ENCODE peak calls at places on chromosomes 12 and 14, in six cellular contexts. M, Y, R, T, V and Q are unnamed samples.

GRCh38 chr12:78316656-78317055 is 486.0 kb downstream of the NAV3 start:
- DNase-seq in M (no peak), Y (no peak), R (no peak), T (no peak), V (no peak), Q (no peak)

GRCh38 chr12:107832441-107832840 is 57.9 kb downstream of the ASCL4 start:
- DNase-seq in M (no peak), Y (no peak), R (no peak), T (no peak), V (no peak), Q (no peak)

GRCh38 chr12:19856389-19856788 is 417.1 kb downstream of the AEBP2 start:
- DNase-seq in M (peak), Y (peak), R (peak), T (no peak), V (peak), Q (no peak)

GRCh38 chr12:52179396-52179973 is 12.3 kb downstream of the KRT80 start:
- DNase-seq in M (no peak), Y (no peak), R (no peak), T (no peak), V (no peak), Q (no peak)

GRCh38 chr12:42426733-42427132 is 100.8 kb downstream of the PPHLN1 start:
- DNase-seq in M (peak), Y (peak), R (peak), T (peak), V (peak), Q (peak)

GRCh38 chr12:124130717-124131670 is 158.0 kb downstream of the ZNF664 start:
- DNase-seq in M (no peak), Y (no peak), R (no peak), T (no peak), V (no peak), Q (no peak)

GRCh38 chr12:132401982-132402381 is 72.6 kb upstream of the GALNT9 start:
- DNase-seq in M (no peak), Y (no peak), R (no peak), T (no peak), V (no peak), Q (no peak)

GRCh38 chr14:96267336-96267735 is 11.3 kb downstream of the BDKRB1 start:
- DNase-seq in M (peak), Y (peak), R (peak), T (no peak), V (peak), Q (no peak)

GRCh38 chr12:15154108-15154507 is 67.1 kb downstream of the RERG start:
- DNase-seq in M (no peak), Y (no peak), R (no peak), T (no peak), V (no peak), Q (no peak)

GRCh38 chr12:122226366-122227222 is 742 bp upstream of the DIABLO start:
- DNase-seq in M (no peak), Y (no peak), R (no peak), T (no peak), V (no peak), Q (no peak)

GRCh38 chr12:54217774-54218221 is 29.0 kb upstream of the SMUG1 start:
- DNase-seq in M (no peak), Y (peak), R (no peak), T (no peak), V (no peak), Q (no peak)

GRCh38 chr12:68345763-68346162 is 13.6 kb upstream of the MDM1 start:
- DNase-seq in M (no peak), Y (no peak), R (no peak), T (no peak), V (no peak), Q (no peak)

GRCh38 chr12:109744991-109745942 is 31.6 kb downstream of the FAM222A start:
- DNase-seq in M (no peak), Y (no peak), R (no peak), T (no peak), V (peak), Q (no peak)

GRCh38 chr12:55830601-55831406 is 1.4 kb upstream of the DNAJC14 start:
- DNase-seq in M (peak), Y (peak), R (peak), T (no peak), V (peak), Q (no peak)

GRCh38 chr12:46266382-46266791 is 2.5 kb downstream of the SLC38A1 start:
- DNase-seq in M (peak), Y (peak), R (peak), T (no peak), V (peak), Q (peak)

GRCh38 chr14:36300337-36300736 is 20.1 kb downstream of the MBIP start:
- DNase-seq in M (peak), Y (peak), R (peak), T (no peak), V (peak), Q (peak)

GRCh38 chr14:71119075-71119474 is 211.8 kb downstream of the PCNX1 start:
- DNase-seq in M (peak), Y (peak), R (peak), T (no peak), V (peak), Q (peak)

GRCh38 chr12:59999291-59999690 is 403.5 kb downstream of the SLC16A7 start:
- DNase-seq in M (no peak), Y (no peak), R (no peak), T (no peak), V (no peak), Q (no peak)

GRCh38 chr12:65123435-65124063 is 2.4 kb upstream of the WIF1 start:
- DNase-seq in M (peak), Y (peak), R (no peak), T (no peak), V (peak), Q (peak)

GRCh38 chr14:63910593-63911363 is 58.0 kb downstream of the SYNE2 start:
- DNase-seq in M (no peak), Y (peak), R (no peak), T (no peak), V (peak), Q (no peak)

GRCh38 chr12:107847830-107848229 is 73.3 kb downstream of the ASCL4 start:
- DNase-seq in M (no peak), Y (no peak), R (no peak), T (no peak), V (no peak), Q (peak)

GRCh38 chr12:104656921-104657320 is 200.2 kb downstream of the CHST11 start:
- DNase-seq in M (no peak), Y (peak), R (no peak), T (no peak), V (peak), Q (no peak)

GRCh38 chr12:76226397-76226796 is 121.8 kb downstream of the BBS10 start:
- DNase-seq in M (no peak), Y (peak), R (peak), T (no peak), V (peak), Q (peak)

GRCh38 chr12:18074001-18074400 is 16.0 kb downstream of the RERGL start:
- DNase-seq in M (no peak), Y (no peak), R (no peak), T (no peak), V (no peak), Q (peak)
- H2AFZ ChIP-seq in M (no peak), Y (no peak), R (no peak), T (no peak), V (no peak), Q (peak)

GRCh38 chr12:96889273-96889933 is 17.7 kb upstream of the NEDD1 start:
- DNase-seq in M (peak), Y (peak), R (peak), T (no peak), V (peak), Q (peak)

GRCh38 chr12:96883571-96883970 is 23.5 kb upstream of the NEDD1 start:
- DNase-seq in M (peak), Y (peak), R (peak), T (no peak), V (peak), Q (peak)

GRCh38 chr12:96890331-96890730 is 16.7 kb upstream of the NEDD1 start:
- DNase-seq in M (no peak), Y (peak), R (no peak), T (no peak), V (no peak), Q (no peak)

GRCh38 chr12:96882862-96883261 is 24.2 kb upstream of the NEDD1 start:
- DNase-seq in M (peak), Y (peak), R (peak), T (no peak), V (peak), Q (peak)

GRCh38 chr12:96886998-96887677 is 19.9 kb upstream of the NEDD1 start:
- DNase-seq in M (peak), Y (no peak), R (peak), T (no peak), V (peak), Q (no peak)
- H2AFZ ChIP-seq in M (no peak), Y (no peak), R (peak), T (no peak), V (peak), Q (no peak)

DNA sequence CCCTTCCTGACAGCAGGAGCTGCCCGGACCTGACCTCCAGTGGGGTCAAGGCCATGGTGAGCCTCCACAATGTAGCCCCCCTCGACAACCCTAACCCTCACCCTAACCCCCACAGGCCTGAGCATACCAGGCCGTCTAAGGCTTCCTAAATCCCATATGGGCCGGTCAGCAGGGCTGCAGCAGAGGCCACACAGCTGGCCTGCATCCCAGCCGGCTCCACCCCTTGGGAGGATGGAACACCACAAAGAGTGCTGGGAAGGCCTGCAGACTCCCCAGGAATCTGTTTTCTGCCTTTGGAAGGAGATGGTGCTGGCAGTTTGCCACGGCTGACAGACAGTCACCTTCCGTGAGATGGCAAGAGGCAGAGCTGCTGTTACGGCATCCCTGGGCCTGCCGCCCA is 2.8 kb downstream of the TMEM179 start:
- DNase-seq in M (no peak), Y (peak), R (no peak), T (no peak), V (peak), Q (no peak)
- H2AFZ ChIP-seq in M (no peak), Y (no peak), R (no peak), T (no peak), V (peak), Q (no peak)

DNA sequence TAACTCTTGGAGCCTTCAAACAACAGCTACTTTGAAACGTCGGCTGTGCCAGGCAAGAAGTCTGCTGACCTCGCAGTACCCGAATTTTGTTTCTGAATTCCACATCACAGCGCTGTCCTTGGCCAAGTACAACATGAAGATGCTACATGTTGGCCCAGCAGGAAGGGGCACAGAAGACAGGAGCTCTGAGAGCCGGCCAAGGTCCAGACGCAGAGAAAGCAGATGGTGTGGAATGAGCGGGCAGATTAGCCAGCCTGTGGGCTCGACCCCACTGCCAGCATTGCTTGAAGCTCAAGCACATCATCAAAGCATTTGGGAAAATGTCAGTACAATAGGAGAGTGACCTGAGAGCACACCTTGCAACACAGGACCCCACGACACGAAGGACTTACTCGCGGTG is 64.5 kb downstream of the FZD10 start:
- DNase-seq in M (no peak), Y (no peak), R (no peak), T (no peak), V (no peak), Q (no peak)
- H2AFZ ChIP-seq in M (no peak), Y (no peak), R (no peak), T (no peak), V (no peak), Q (no peak)

GRCh38 chr14:100587248-100587762 is at the start of gene BEGAIN:
- DNase-seq in M (no peak), Y (no peak), R (no peak), T (no peak), V (no peak), Q (no peak)

GRCh38 chr14:100584056-100585031 is 2.9 kb downstream of the BEGAIN start:
- DNase-seq in M (no peak), Y (no peak), R (no peak), T (no peak), V (no peak), Q (no peak)

GRCh38 chr14:100586520-100587247 is 533 bp downstream of the BEGAIN start:
- DNase-seq in M (peak), Y (peak), R (peak), T (peak), V (no peak), Q (peak)

GRCh38 chr14:100586153-100586519 is 1.1 kb downstream of the BEGAIN start:
- DNase-seq in M (no peak), Y (peak), R (no peak), T (no peak), V (no peak), Q (no peak)

GRCh38 chr14:100585448-100586152 is 1.6 kb downstream of the BEGAIN start:
- DNase-seq in M (no peak), Y (no peak), R (no peak), T (no peak), V (no peak), Q (no peak)
- H2AFZ ChIP-seq in M (no peak), Y (no peak), R (no peak), T (no peak), V (no peak), Q (no peak)

GRCh38 chr14:77309122-77309521 is 11.6 kb downstream of the POMT2 start:
- DNase-seq in M (no peak), Y (no peak), R (no peak), T (no peak), V (no peak), Q (no peak)
- H2AFZ ChIP-seq in M (no peak), Y (no peak), R (no peak), T (no peak), V (no peak), Q (no peak)

DNA sequence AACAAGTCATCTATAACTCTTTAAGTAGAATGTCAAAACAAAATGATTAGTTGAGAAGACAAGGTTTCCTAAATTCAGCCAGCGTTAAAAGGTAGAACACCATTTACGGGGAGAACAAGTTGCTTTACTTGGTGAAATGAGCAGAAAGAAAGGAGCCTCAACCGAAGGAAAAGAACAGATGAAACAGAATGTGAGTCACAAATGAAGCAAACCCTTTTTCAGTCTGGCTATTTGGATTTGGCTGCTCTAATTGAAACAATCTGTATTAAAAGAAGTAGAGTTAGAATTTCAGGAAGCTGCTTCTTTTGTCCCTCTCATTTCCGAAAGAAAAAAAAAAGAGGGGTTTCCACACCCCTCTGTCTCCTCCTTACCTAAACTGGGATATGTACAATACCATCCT is 34.6 kb downstream of the CEP128 start:
- DNase-seq in M (peak), Y (peak), R (no peak), T (no peak), V (peak), Q (no peak)
- H2AFZ ChIP-seq in M (no peak), Y (peak), R (no peak), T (no peak), V (no peak), Q (no peak)

DNA sequence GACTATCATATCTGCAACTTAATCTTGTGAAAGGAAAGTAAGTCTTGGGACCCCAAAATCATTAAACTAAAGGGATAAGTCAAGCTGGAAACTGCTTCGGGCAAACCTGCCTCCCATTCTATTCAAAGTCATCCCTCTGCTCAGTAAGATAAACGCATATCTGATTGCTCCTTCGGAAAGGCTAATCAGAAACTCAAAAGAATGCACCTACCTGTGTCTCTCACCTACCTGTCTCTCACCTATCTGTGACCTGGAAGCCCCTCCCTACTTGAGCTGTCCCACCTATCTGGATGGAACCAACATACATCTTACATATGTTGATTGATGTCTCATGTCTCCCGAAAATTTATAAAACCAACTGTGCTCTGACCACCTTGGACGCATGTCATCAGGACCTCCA is 19.9 kb downstream of the SEC23A start:
- DNase-seq in M (no peak), Y (no peak), R (no peak), T (no peak), V (no peak), Q (no peak)
- H2AFZ ChIP-seq in M (no peak), Y (no peak), R (no peak), T (no peak), V (no peak), Q (no peak)